ENCODE peak calls at places on chromosomes 11 and 22, in six cellular contexts. H is neuronal stem cell, K is IMR-90, Y is H9, P is H1, B is mesenchymal stem cell. D is an unnamed sample.
A peak's percentile ranks its signal among the peaks of the same experiment; 100 is the strongest.

GRCh38 chr11:76652989-76653673 is 17.4 kb downstream of the LRRC32 start:
- DNase-seq in H (no peak), K (no peak), Y (peak; percentile 12), P (no peak), B (no peak), D (no peak)

GRCh38 chr11:74844865-74845264 is 96.2 kb downstream of the RNF169 start:
- DNase-seq in H (no peak), K (no peak), Y (no peak), P (no peak), B (no peak), D (no peak)

GRCh38 chr11:69683764-69684333 is 8.7 kb upstream of the LTO1 start:
- DNase-seq in H (no peak), K (no peak), Y (peak; percentile 73), P (no peak), B (no peak), D (peak; percentile 30)

GRCh38 chr22:41517172-41518047 is 26.9 kb downstream of the POLR3H start:
- DNase-seq in H (peak; percentile 57), K (peak; percentile 46), Y (peak; percentile 64), P (no peak), B (peak; percentile 59), D (peak; percentile 33)

GRCh38 chr11:1011320-1011698 is 25.2 kb downstream of the MUC6 start:
- DNase-seq in H (no peak), K (no peak), Y (no peak), P (no peak), B (no peak), D (no peak)

GRCh38 chr22:24973867-24974266 is 21.4 kb downstream of the KIAA1671 start:
- DNase-seq in H (no peak), K (no peak), Y (no peak), P (no peak), B (no peak), D (no peak)

GRCh38 chr11:27357250-27357649 is 5.8 kb downstream of the CCDC34 start:
- DNase-seq in H (no peak), K (no peak), Y (no peak), P (no peak), B (no peak), D (no peak)

GRCh38 chr11:119668685-119669084 is 60.3 kb downstream of the NECTIN1 start:
- DNase-seq in H (no peak), K (no peak), Y (no peak), P (no peak), B (no peak), D (no peak)

GRCh38 chr11:70536051-70536877 is 137.9 kb downstream of the CTTN start:
- DNase-seq in H (no peak), K (no peak), Y (peak; percentile 21), P (no peak), B (no peak), D (no peak)

GRCh38 chr22:50486561-50487289 is at the start of gene MIOX:
- DNase-seq in H (no peak), K (no peak), Y (no peak), P (no peak), B (no peak), D (peak; percentile 75)

GRCh38 chr11:1005913-1006312 is 30.6 kb downstream of the MUC6 start:
- DNase-seq in H (no peak), K (no peak), Y (no peak), P (no peak), B (no peak), D (no peak)

GRCh38 chr22:24482586-24482985 is 12.5 kb upstream of the UPB1 start:
- DNase-seq in H (no peak), K (peak; percentile 79), Y (no peak), P (no peak), B (peak; percentile 85), D (no peak)

GRCh38 chr11:87425391-87425790 is 387.7 kb downstream of the TMEM135 start:
- DNase-seq in H (no peak), K (peak; percentile 59), Y (no peak), P (no peak), B (no peak), D (no peak)

GRCh38 chr22:45604239-45604711 is 67.4 kb upstream of the ATXN10 start:
- DNase-seq in H (no peak), K (peak; percentile 48), Y (no peak), P (no peak), B (no peak), D (no peak)

GRCh38 chr11:64583296-64584262 is 7.4 kb upstream of the SLC22A12 start:
- DNase-seq in H (no peak), K (no peak), Y (no peak), P (no peak), B (peak; percentile 3), D (peak; percentile 54)

GRCh38 chr11:13229675-13230359 is 47.8 kb upstream of the BMAL1 start:
- DNase-seq in H (no peak), K (no peak), Y (no peak), P (no peak), B (no peak), D (no peak)

GRCh38 chr22:32020117-32020516 is 22.9 kb upstream of the SLC5A1 start:
- DNase-seq in H (no peak), K (peak; percentile 81), Y (no peak), P (no peak), B (peak; percentile 85), D (peak; percentile 57)

GRCh38 chr11:80024119-80024518 is 583.3 kb upstream of the TENM4 start:
- DNase-seq in H (no peak), K (no peak), Y (no peak), P (no peak), B (no peak), D (no peak)

GRCh38 chr11:81966340-81966739 is 767.3 kb downstream of the FAM181B start:
- DNase-seq in H (no peak), K (no peak), Y (no peak), P (no peak), B (no peak), D (no peak)

GRCh38 chr11:119625206-119625988 is 103.6 kb downstream of the NECTIN1 start:
- DNase-seq in H (no peak), K (no peak), Y (peak; percentile 25), P (no peak), B (no peak), D (no peak)

GRCh38 chr22:49694462-49695260 is 133.0 kb downstream of the BRD1 start:
- DNase-seq in H (no peak), K (no peak), Y (no peak), P (no peak), B (no peak), D (no peak)

GRCh38 chr11:112223754-112224532 is 2.3 kb upstream of the PTS start:
- DNase-seq in H (no peak), K (no peak), Y (no peak), P (no peak), B (no peak), D (no peak)

GRCh38 chr11:112227471-112227870 is 1.2 kb downstream of the PTS start:
- DNase-seq in H (no peak), K (no peak), Y (no peak), P (no peak), B (no peak), D (no peak)

GRCh38 chr11:112226062-112226921 is at the start of gene PTS:
- DNase-seq in H (peak; percentile 74), K (peak; percentile 82), Y (peak; percentile 87), P (peak; percentile 39), B (peak; percentile 92), D (peak; percentile 90)

GRCh38 chr11:112227002-112227401 is 774 bp downstream of the PTS start:
- DNase-seq in H (no peak), K (peak; percentile 48), Y (no peak), P (no peak), B (peak; percentile 58), D (peak; percentile 36)

GRCh38 chr11:112225753-112226061 is 521 bp upstream of the PTS start:
- DNase-seq in H (no peak), K (peak; percentile 71), Y (no peak), P (no peak), B (no peak), D (no peak)
- H4K8ac ChIP-seq in H (no peak overlapping the region), K (peak overlapping the region; percentile 100), Y (peak overlapping the region; percentile 58), P (peak overlapping the region; percentile 87), B (peak overlapping the region; percentile 94), D (peak overlapping the region; percentile 87)

GRCh38 chr11:134275534-134276395 is at the start of gene GLB1L3:
- DNase-seq in H (no peak), K (no peak), Y (peak; percentile 53), P (no peak), B (peak; percentile 31), D (no peak)
- H3K18ac ChIP-seq in H (peak within 1 kb of the TSS; percentile 75), K (no peak within 1 kb of the TSS), Y (no peak within 1 kb of the TSS), P (peak within 1 kb of the TSS; percentile 88), B (no peak within 1 kb of the TSS), D (no peak within 1 kb of the TSS)

GRCh38 chr11:121309688-121310087 is 17.1 kb downstream of the SC5D start:
- DNase-seq in H (no peak), K (no peak), Y (no peak), P (no peak), B (no peak), D (no peak)
- H4K91ac ChIP-seq in H (no peak overlapping the region), K (no peak overlapping the region), Y (no peak overlapping the region), P (no peak overlapping the region), B (no peak overlapping the region), D (no peak overlapping the region)

GRCh38 chr11:6655020-6655789 is 404 bp downstream of the DCHS1 start:
- DNase-seq in H (no peak), K (no peak), Y (no peak), P (no peak), B (peak; percentile 52), D (no peak)
- H4K8ac ChIP-seq in H (no peak overlapping the region), K (peak overlapping the region; percentile 78), Y (no peak overlapping the region), P (peak overlapping the region; percentile 40), B (peak overlapping the region; percentile 78), D (no peak overlapping the region)

DNA sequence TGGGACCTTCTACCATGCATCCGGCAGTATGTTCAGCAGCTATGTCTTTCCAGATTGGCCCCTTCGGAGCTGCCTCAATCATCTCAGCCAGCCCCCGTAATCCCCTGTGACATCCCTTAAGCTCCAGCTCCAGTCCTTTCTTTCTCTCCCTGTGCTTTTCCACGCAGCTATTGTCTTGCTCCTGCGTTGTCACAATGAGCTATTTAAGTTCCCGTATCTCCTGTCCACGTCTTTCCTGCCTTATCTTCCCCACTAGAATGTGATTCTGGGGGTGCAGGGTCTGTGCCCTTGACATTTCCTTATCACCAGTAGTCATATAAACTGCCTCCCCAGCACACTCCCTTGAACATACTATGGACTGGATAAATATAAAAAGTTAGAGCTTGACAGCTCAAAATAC is 5.1 kb upstream of the ETS1 start:
- DNase-seq in H (peak; percentile 35), K (no peak), Y (no peak), P (no peak), B (no peak), D (no peak)
- H3K18ac ChIP-seq in H (no peak overlapping the region), K (no peak overlapping the region), Y (no peak overlapping the region), P (no peak overlapping the region), B (no peak overlapping the region), D (no peak overlapping the region)

D was measured in trophoblast cell.